ENCODE peak calls at places on chromosomes 11 and 22, in six cellular contexts. I, Z, S, C, O and W are unnamed samples.

GRCh38 chr11:16239130-16240105 is 116.9 kb downstream of the SOX6 start:
- DNase-seq in I (no peak), Z (no peak), S (no peak), C (no peak), O (no peak), W (no peak)

GRCh38 chr11:6611092-6612007 is 666 bp downstream of the TAF10 start:
- DNase-seq in I (no peak), Z (no peak), S (no peak), C (peak; percentile 32), O (peak; percentile 82), W (no peak)

GRCh38 chr11:78954261-78954660 is 379.6 kb upstream of the NARS2 start:
- DNase-seq in I (no peak), Z (no peak), S (no peak), C (no peak), O (no peak), W (no peak)

GRCh38 chr11:209275-210121 is 2.0 kb downstream of the RIC8A start:
- DNase-seq in I (no peak), Z (no peak), S (peak; percentile 24), C (no peak), O (peak; percentile 66), W (no peak)

GRCh38 chr22:30425616-30426394 is at the start of gene MTFP1:
- DNase-seq in I (no peak), Z (no peak), S (peak; percentile 66), C (peak; percentile 66), O (peak; percentile 76), W (no peak)

GRCh38 chr22:33166206-33166605 is 108.0 kb upstream of the SYN3 start:
- DNase-seq in I (no peak), Z (no peak), S (no peak), C (no peak), O (no peak), W (no peak)

GRCh38 chr22:23207786-23208325 is 27.5 kb downstream of the BCR start:
- DNase-seq in I (no peak), Z (no peak), S (no peak), C (peak; percentile 55), O (no peak), W (no peak)

GRCh38 chr22:26529345-26529744 is 17.1 kb upstream of the TFIP11 start:
- DNase-seq in I (no peak), Z (no peak), S (no peak), C (no peak), O (no peak), W (no peak)

GRCh38 chr11:10906521-10906920 is 48.7 kb upstream of the ZBED5 start:
- DNase-seq in I (no peak), Z (no peak), S (no peak), C (no peak), O (no peak), W (no peak)

GRCh38 chr22:40107756-40108437 is 69.8 kb upstream of the TNRC6B start:
- DNase-seq in I (no peak), Z (no peak), S (peak; percentile 33), C (no peak), O (no peak), W (no peak)

GRCh38 chr22:24925586-24926427 is 20.7 kb downstream of the LHFPL7 start:
- DNase-seq in I (no peak), Z (no peak), S (no peak), C (no peak), O (no peak), W (no peak)

GRCh38 chr11:132052904-132053303 is 682.5 kb downstream of the NTM start:
- DNase-seq in I (no peak), Z (no peak), S (no peak), C (no peak), O (no peak), W (no peak)

GRCh38 chr11:132056689-132057088 is 686.3 kb downstream of the NTM start:
- DNase-seq in I (no peak), Z (no peak), S (no peak), C (no peak), O (no peak), W (no peak)

GRCh38 chr11:132055296-132055695 is 684.9 kb downstream of the NTM start:
- DNase-seq in I (no peak), Z (no peak), S (no peak), C (no peak), O (no peak), W (no peak)

GRCh38 chr11:132051704-132052103 is 681.3 kb downstream of the NTM start:
- DNase-seq in I (no peak), Z (no peak), S (no peak), C (no peak), O (no peak), W (no peak)

GRCh38 chr11:132054822-132055221 is 684.4 kb downstream of the NTM start:
- DNase-seq in I (no peak), Z (no peak), S (no peak), C (no peak), O (no peak), W (no peak)
- TF ChIP-seq EP300 in I (no peak), Z (no peak), S (no peak), C (no peak), O (no peak), W (no peak)

DNA sequence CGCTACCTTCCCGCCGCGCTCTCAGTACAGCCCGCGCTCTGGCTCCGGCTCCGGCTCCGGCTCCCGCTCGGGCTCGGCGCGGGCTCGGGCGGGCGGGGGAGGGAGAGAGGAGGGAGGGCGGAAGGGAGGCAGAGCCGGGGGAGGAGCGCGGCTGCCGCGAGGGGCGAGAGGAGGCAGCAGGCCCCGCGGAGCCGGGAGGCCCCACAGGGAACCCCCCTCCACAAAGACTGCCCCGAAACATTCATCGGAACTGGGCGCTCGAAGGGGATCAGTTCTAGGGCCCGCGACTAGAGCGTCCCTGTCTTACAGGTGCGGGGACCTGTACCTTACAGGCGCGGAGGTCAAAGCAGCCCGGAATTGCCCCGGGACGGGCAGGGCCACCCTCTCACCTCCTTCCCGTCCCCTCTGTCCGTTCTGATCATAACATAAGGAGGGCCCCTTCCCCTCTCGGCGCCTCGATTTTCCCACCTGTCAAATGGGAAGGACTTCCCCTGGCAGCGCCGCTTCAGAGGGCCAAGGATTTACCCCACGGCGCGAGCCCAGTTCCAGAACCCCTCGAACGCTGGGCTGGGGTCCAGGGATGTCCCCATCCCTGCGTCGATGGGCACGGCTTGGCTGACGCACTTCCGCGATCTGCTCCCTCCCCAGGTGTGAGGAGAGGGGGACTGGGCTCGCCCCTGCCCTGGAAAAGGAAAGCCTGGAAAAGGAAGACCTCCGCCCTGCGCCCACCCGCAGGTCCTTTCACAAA is at the start of gene SHISA8:
- DNase-seq in I (peak; percentile 26), Z (no peak), S (peak; percentile 67), C (peak; percentile 72), O (no peak), W (no peak)
- H3K27me3 ChIP-seq in I (peaks cover 91% of the 10 kb centered on the region), Z (peaks cover 90% of the 10 kb centered on the region), S (peaks cover 90% of the 10 kb centered on the region), C (peaks cover 4% of the 10 kb centered on the region), O (peaks cover 78% of the 10 kb centered on the region), W (peaks cover 77% of the 10 kb centered on the region)

GRCh38 chr11:69497221-69497787 is 15.8 kb downstream of the LINC01488 start:
- DNase-seq in I (peak; percentile 73), Z (peak; percentile 21), S (peak; percentile 80), C (no peak), O (peak; percentile 84), W (no peak)
- TF ChIP-seq EP300 in I (peak; percentile 37), Z (no peak), S (no peak), C (no peak), O (no peak), W (no peak)

GRCh38 chr11:124861670-124862069 is 3.6 kb upstream of the ROBO3 start:
- DNase-seq in I (no peak), Z (no peak), S (no peak), C (no peak), O (no peak), W (no peak)
- H3K27me3 ChIP-seq in I (peaks cover 97% of the 10 kb centered on the region), Z (peaks cover 64% of the 10 kb centered on the region), S (peaks cover 66% of the 10 kb centered on the region), C (peaks cover 43% of the 10 kb centered on the region), O (peaks cover 87% of the 10 kb centered on the region), W (peaks cover 56% of the 10 kb centered on the region)

GRCh38 chr11:21142007-21142406 is 472.6 kb downstream of the NELL1 start:
- DNase-seq in I (no peak), Z (no peak), S (no peak), C (no peak), O (no peak), W (no peak)

DNA sequence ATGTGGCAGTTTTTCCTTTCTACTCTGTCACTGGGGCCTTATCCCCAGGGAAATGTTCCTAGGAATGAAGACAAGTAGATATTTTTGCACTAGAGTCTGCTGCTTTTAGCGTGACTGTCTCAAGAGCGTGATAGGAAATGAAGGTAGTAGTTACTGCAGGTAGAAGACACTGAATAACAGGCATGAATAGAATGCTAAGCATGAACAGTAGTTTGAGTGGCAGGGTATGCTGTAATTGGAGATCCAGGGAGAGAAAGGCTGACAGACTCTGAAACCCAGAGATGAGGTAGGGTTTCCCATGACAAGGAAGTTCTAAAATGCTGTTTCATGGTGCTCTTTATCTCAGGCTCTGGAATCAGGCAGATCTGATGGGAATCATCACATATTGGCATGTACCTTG is 475.2 kb downstream of the NELL1 start:
- DNase-seq in I (no peak), Z (no peak), S (no peak), C (no peak), O (no peak), W (no peak)
- TF ChIP-seq EP300 in I (no peak), Z (no peak), S (no peak), C (no peak), O (no peak), W (no peak)

DNA sequence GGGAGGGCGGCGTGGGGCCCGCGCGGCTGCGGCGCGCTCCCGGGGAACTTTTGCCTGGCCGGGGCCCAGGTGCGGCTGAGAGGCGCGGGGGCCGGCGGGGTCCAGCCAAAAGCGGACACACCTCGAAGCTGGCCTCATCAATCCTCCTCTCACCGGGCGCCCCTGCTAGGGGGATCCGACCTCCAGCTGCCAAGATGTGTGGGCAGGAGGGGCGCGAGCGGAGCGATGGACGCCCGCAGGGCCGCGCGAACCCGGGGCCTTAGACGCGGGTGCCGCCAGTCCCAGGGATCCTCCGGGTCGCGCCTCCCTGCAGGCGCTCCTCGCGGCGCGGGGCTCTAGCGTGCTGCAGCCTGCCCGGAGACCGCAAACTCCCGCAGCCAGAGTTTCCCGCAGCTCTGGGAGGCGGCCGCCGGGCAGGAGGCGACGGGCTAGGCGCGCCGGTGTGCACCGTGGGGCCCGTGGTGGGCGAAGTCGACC is 785 bp downstream of the IGSF9B start:
- DNase-seq in I (no peak), Z (no peak), S (no peak), C (no peak), O (no peak), W (no peak)
- H3K27me3 ChIP-seq in I (peaks cover 73% of the 10 kb centered on the region), Z (peaks cover 15% of the 10 kb centered on the region), S (peaks cover 33% of the 10 kb centered on the region), C (peaks cover 48% of the 10 kb centered on the region), O (peaks cover 51% of the 10 kb centered on the region), W (peaks cover 12% of the 10 kb centered on the region)

DNA sequence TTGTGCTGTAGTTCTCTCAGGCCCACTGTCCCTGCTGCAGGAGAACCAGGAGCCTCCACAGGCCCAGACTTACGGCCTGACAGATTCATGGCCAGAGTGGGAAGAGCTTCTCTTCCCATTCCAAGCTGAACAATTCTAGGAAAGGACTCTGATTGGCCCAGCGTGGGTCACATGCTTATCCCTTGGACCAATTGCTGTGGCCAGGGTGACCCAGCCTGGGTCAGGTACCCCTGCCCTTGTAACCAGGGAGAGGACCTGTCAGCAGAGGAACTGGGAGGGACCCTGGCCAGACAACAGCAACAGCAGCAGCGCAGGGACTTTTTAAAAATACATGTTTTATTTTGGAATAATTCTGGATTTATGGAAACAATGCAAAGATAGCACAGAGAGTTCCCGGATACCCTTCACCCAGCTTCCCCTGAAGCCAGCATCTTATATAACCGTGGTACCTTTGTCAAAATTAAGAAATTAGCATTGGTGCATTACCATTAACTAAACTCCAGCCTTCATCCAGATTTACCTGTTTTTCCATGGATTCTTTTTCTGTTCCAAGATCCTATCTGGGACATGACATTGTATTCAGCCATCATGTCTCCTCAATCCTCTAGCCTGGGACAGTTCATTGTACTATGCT is 8.8 kb upstream of the ELFN2 start:
- DNase-seq in I (no peak), Z (no peak), S (no peak), C (no peak), O (no peak), W (no peak)
- TF ChIP-seq EP300 in I (no peak), Z (no peak), S (no peak), C (no peak), O (no peak), W (no peak)